ENCODE peak calls at places on chromosomes 7 and 10, in four cellular contexts. E is GM13977, J is hypothalamus, A is NCI-H1105. Z is an unnamed sample.

GRCh38 chr10:3323865-3324498 is 151.4 kb upstream of the PITRM1 start:
- DNase-seq in E (no peak), J (no peak), A (no peak), Z (no peak)

GRCh38 chr7:1432411-1433082 is 26.7 kb downstream of the MICALL2 start:
- DNase-seq in E (peak), J (peak), A (peak), Z (peak)

GRCh38 chr10:36118289-36118688 is 476.2 kb upstream of the FZD8 start:
- DNase-seq in E (no peak), J (no peak), A (no peak), Z (no peak)

GRCh38 chr7:68511281-68511680 is 1087.0 kb upstream of the AUTS2 start:
- DNase-seq in E (no peak), J (peak), A (no peak), Z (no peak)

GRCh38 chr10:124005991-124006392 is 87.4 kb downstream of the CHST15 start:
- DNase-seq in E (no peak), J (no peak), A (no peak), Z (no peak)

GRCh38 chr7:158246960-158247673 is 340.5 kb downstream of the PTPRN2 start:
- DNase-seq in E (no peak), J (no peak), A (no peak), Z (no peak)

GRCh38 chr7:100836812-100837098 is 9.4 kb upstream of the EPHB4 start:
- DNase-seq in E (no peak), J (no peak), A (no peak), Z (no peak)

GRCh38 chr7:123231060-123232000 is 31.6 kb upstream of the SLC13A1 start:
- DNase-seq in E (no peak), J (no peak), A (no peak), Z (no peak)

GRCh38 chr7:22390512-22390911 is 33.6 kb upstream of the RAPGEF5 start:
- DNase-seq in E (no peak), J (no peak), A (no peak), Z (no peak)

GRCh38 chr10:95217476-95217875 is 23.4 kb downstream of the ACSM6 start:
- DNase-seq in E (no peak), J (no peak), A (no peak), Z (no peak)

GRCh38 chr7:42080831-42081230 is 156.2 kb downstream of the GLI3 start:
- DNase-seq in E (no peak), J (no peak), A (no peak), Z (no peak)

GRCh38 chr7:104149822-104150221 is 58.0 kb downstream of the ORC5 start:
- DNase-seq in E (no peak), J (no peak), A (no peak), Z (no peak)

GRCh38 chr7:54729096-54729495 is 29.9 kb downstream of the SEC61G start:
- DNase-seq in E (no peak), J (no peak), A (no peak), Z (no peak)

GRCh38 chr10:74437822-74438221 is 286.8 kb downstream of the ADK start:
- DNase-seq in E (no peak), J (no peak), A (no peak), Z (no peak)

GRCh38 chr7:50724526-50725520 is 57.9 kb downstream of the GRB10 start:
- DNase-seq in E (no peak), J (no peak), A (no peak), Z (no peak)

GRCh38 chr7:115145512-115145911 is 223.6 kb downstream of the MDFIC start:
- DNase-seq in E (peak), J (no peak), A (no peak), Z (peak)

GRCh38 chr7:151662291-151662690 is 142.6 kb upstream of the RHEB start:
- DNase-seq in E (no peak), J (no peak), A (no peak), Z (no peak)

GRCh38 chr10:102602272-102603045 is 41.8 kb upstream of the TRIM8 start:
- DNase-seq in E (no peak), J (no peak), A (no peak), Z (no peak)

GRCh38 chr10:122376364-122376961 is 2.0 kb downstream of the PLEKHA1 start:
- DNase-seq in E (no peak), J (no peak), A (no peak), Z (no peak)

GRCh38 chr7:56105508-56105907 is 768 bp downstream of the CHCHD2 start:
- DNase-seq in E (no peak), J (no peak), A (no peak), Z (no peak)

GRCh38 chr7:67863911-67864310 is 867.3 kb downstream of the TYW1 start:
- DNase-seq in E (no peak), J (no peak), A (no peak), Z (no peak)